ENCODE peak calls at places on chromosomes 6 and 20, in five cellular contexts. One of them, this sample, is unnamed. For H3K4me1, the result is how much of the 10 kb centered on the place peaks cover.

GRCh38 chr6:39276379-39276995 is 37.7 kb downstream of the KCNK17 start:
- DNase-seq in fibroblast of lung: no peak
- DNase-seq in PC-3: no peak
- DNase-seq in GM23338: no peak
- DNase-seq in mammary epithelial cell: no peak
- DNase-seq in this sample: no peak

GRCh38 chr6:41167173-41167963 is 4.5 kb upstream of the TREM2 start:
- DNase-seq in fibroblast of lung: peak
- DNase-seq in PC-3: peak
- DNase-seq in GM23338: peak
- DNase-seq in mammary epithelial cell: peak
- DNase-seq in this sample: no peak

GRCh38 chr6:160978141-160978926 is 13.2 kb upstream of the MAP3K4 start:
- DNase-seq in fibroblast of lung: peak
- DNase-seq in PC-3: no peak
- DNase-seq in GM23338: no peak
- DNase-seq in mammary epithelial cell: peak
- DNase-seq in this sample: no peak

GRCh38 chr6:130788954-130789353 is 38.3 kb upstream of the SMLR1 start:
- DNase-seq in fibroblast of lung: no peak
- DNase-seq in PC-3: no peak
- DNase-seq in GM23338: peak
- DNase-seq in mammary epithelial cell: no peak
- DNase-seq in this sample: no peak

GRCh38 chr6:98833101-98834059 is 994 bp upstream of the POU3F2 start:
- DNase-seq in fibroblast of lung: peak
- DNase-seq in PC-3: peak
- DNase-seq in GM23338: peak
- DNase-seq in mammary epithelial cell: no peak
- DNase-seq in this sample: peak

GRCh38 chr20:41747226-41747625 is 129.0 kb upstream of the CHD6 start:
- DNase-seq in fibroblast of lung: no peak
- DNase-seq in PC-3: no peak
- DNase-seq in GM23338: no peak
- DNase-seq in mammary epithelial cell: no peak
- DNase-seq in this sample: no peak

GRCh38 chr6:133699986-133700385 is 188.9 kb upstream of the TCF21 start:
- DNase-seq in fibroblast of lung: no peak
- DNase-seq in PC-3: no peak
- DNase-seq in GM23338: no peak
- DNase-seq in mammary epithelial cell: no peak
- DNase-seq in this sample: no peak

GRCh38 chr6:141258516-141258915 is 874.2 kb upstream of the GJE1 start:
- DNase-seq in fibroblast of lung: no peak
- DNase-seq in PC-3: no peak
- DNase-seq in GM23338: no peak
- DNase-seq in mammary epithelial cell: no peak
- DNase-seq in this sample: no peak

GRCh38 chr20:428658-429200 is 20.6 kb downstream of the RBCK1 start:
- DNase-seq in fibroblast of lung: no peak
- DNase-seq in PC-3: no peak
- DNase-seq in GM23338: peak
- DNase-seq in mammary epithelial cell: no peak
- DNase-seq in this sample: no peak

GRCh38 chr6:167300902-167301425 is 9.8 kb downstream of the UNC93A start:
- DNase-seq in fibroblast of lung: no peak
- DNase-seq in PC-3: no peak
- DNase-seq in GM23338: no peak
- DNase-seq in mammary epithelial cell: no peak
- DNase-seq in this sample: no peak

GRCh38 chr20:3901028-3901746 is 12.0 kb downstream of the PANK2 start:
- DNase-seq in fibroblast of lung: no peak
- DNase-seq in PC-3: no peak
- DNase-seq in GM23338: no peak
- DNase-seq in mammary epithelial cell: no peak
- DNase-seq in this sample: no peak

GRCh38 chr20:36712775-36713174 is 33.1 kb downstream of the NDRG3 start:
- DNase-seq in fibroblast of lung: no peak
- DNase-seq in PC-3: no peak
- DNase-seq in GM23338: no peak
- DNase-seq in mammary epithelial cell: no peak
- DNase-seq in this sample: no peak

GRCh38 chr6:80268865-80269264 is 162.4 kb downstream of the BCKDHB start:
- DNase-seq in fibroblast of lung: no peak
- DNase-seq in PC-3: no peak
- DNase-seq in GM23338: no peak
- DNase-seq in mammary epithelial cell: no peak
- DNase-seq in this sample: no peak

GRCh38 chr20:43906505-43907034 is 8.1 kb upstream of the TOX2 start:
- DNase-seq in fibroblast of lung: no peak
- DNase-seq in PC-3: no peak
- DNase-seq in GM23338: no peak
- DNase-seq in mammary epithelial cell: no peak
- DNase-seq in this sample: no peak

GRCh38 chr6:16742116-16742515 is 19.1 kb downstream of the ATXN1 start:
- DNase-seq in fibroblast of lung: peak
- DNase-seq in PC-3: no peak
- DNase-seq in GM23338: no peak
- DNase-seq in mammary epithelial cell: no peak
- DNase-seq in this sample: no peak

GRCh38 chr20:29742699-29743100 is 1514.8 kb upstream of the DEFB115 start:
- DNase-seq in fibroblast of lung: no peak
- DNase-seq in PC-3: no peak
- DNase-seq in GM23338: no peak
- DNase-seq in mammary epithelial cell: no peak
- DNase-seq in this sample: no peak

GRCh38 chr6:169701218-169701952 is 444 bp downstream of the WDR27 start:
- DNase-seq in fibroblast of lung: no peak
- DNase-seq in PC-3: peak
- DNase-seq in GM23338: peak
- DNase-seq in mammary epithelial cell: no peak
- DNase-seq in this sample: no peak

GRCh38 chr20:24795444-24795843 is 153.6 kb upstream of the CST7 start:
- DNase-seq in fibroblast of lung: peak
- DNase-seq in PC-3: no peak
- DNase-seq in GM23338: no peak
- DNase-seq in mammary epithelial cell: no peak
- DNase-seq in this sample: no peak

GRCh38 chr6:30769088-30769852 is 24.9 kb upstream of the IER3 start:
- DNase-seq in fibroblast of lung: peak
- DNase-seq in PC-3: peak
- DNase-seq in GM23338: peak
- DNase-seq in mammary epithelial cell: peak
- DNase-seq in this sample: no peak

GRCh38 chr6:4459032-4459431 is 317.2 kb upstream of the CDYL start:
- DNase-seq in fibroblast of lung: peak
- DNase-seq in PC-3: peak
- DNase-seq in GM23338: no peak
- DNase-seq in mammary epithelial cell: peak
- DNase-seq in this sample: no peak

GRCh38 chr6:90646936-90647335 is 60.1 kb upstream of the MAP3K7 start:
- DNase-seq in fibroblast of lung: no peak
- DNase-seq in PC-3: peak
- DNase-seq in GM23338: no peak
- DNase-seq in mammary epithelial cell: peak
- DNase-seq in this sample: no peak

GRCh38 chr6:10759884-10760329 is 12.3 kb downstream of the TMEM14B start:
- DNase-seq in fibroblast of lung: peak
- DNase-seq in PC-3: peak
- DNase-seq in GM23338: no peak
- DNase-seq in mammary epithelial cell: peak
- DNase-seq in this sample: no peak

GRCh38 chr20:32210206-32210605 is 2.5 kb downstream of the POFUT1 start:
- DNase-seq in fibroblast of lung: no peak
- DNase-seq in PC-3: no peak
- DNase-seq in GM23338: no peak
- DNase-seq in mammary epithelial cell: no peak
- DNase-seq in this sample: no peak

GRCh38 chr6:132259070-132259469 is 142.2 kb downstream of the MOXD1 start:
- DNase-seq in fibroblast of lung: peak
- DNase-seq in PC-3: peak
- DNase-seq in GM23338: peak
- DNase-seq in mammary epithelial cell: peak
- DNase-seq in this sample: peak

GRCh38 chr20:17995967-17996819 is 27.4 kb downstream of the MGME1 start:
- DNase-seq in fibroblast of lung: peak
- DNase-seq in PC-3: peak
- DNase-seq in GM23338: peak
- DNase-seq in mammary epithelial cell: peak
- DNase-seq in this sample: peak

GRCh38 chr6:78611886-78612480 is 255.4 kb upstream of the IRAK1BP1 start:
- DNase-seq in fibroblast of lung: no peak
- DNase-seq in PC-3: peak
- DNase-seq in GM23338: peak
- DNase-seq in mammary epithelial cell: no peak
- DNase-seq in this sample: peak

GRCh38 chr6:47180633-47181032 is 129.1 kb downstream of the TNFRSF21 start:
- DNase-seq in fibroblast of lung: peak
- DNase-seq in PC-3: peak
- DNase-seq in GM23338: no peak
- DNase-seq in mammary epithelial cell: peak
- DNase-seq in this sample: no peak

GRCh38 chr20:5531318-5532081 is 214.7 kb upstream of the PROKR2 start:
- DNase-seq in fibroblast of lung: peak
- DNase-seq in PC-3: peak
- DNase-seq in GM23338: no peak
- DNase-seq in mammary epithelial cell: peak
- DNase-seq in this sample: no peak

GRCh38 chr6:169396554-169397163 is 143.0 kb upstream of the THBS2 start:
- DNase-seq in fibroblast of lung: no peak
- DNase-seq in PC-3: no peak
- DNase-seq in GM23338: no peak
- DNase-seq in mammary epithelial cell: no peak
- DNase-seq in this sample: no peak

GRCh38 chr20:62692176-62692575 is 16.5 kb upstream of the NTSR1 start:
- DNase-seq in fibroblast of lung: no peak
- DNase-seq in PC-3: no peak
- DNase-seq in GM23338: no peak
- DNase-seq in mammary epithelial cell: no peak
- DNase-seq in this sample: no peak

GRCh38 chr6:28941681-28942448 is 18.1 kb upstream of the TRIM27 start:
- DNase-seq in fibroblast of lung: no peak
- DNase-seq in PC-3: peak
- DNase-seq in GM23338: peak
- DNase-seq in mammary epithelial cell: no peak
- DNase-seq in this sample: no peak

GRCh38 chr20:39259808-39260207 is 297.7 kb downstream of the DHX35 start:
- DNase-seq in fibroblast of lung: no peak
- DNase-seq in PC-3: no peak
- DNase-seq in GM23338: no peak
- DNase-seq in mammary epithelial cell: no peak
- DNase-seq in this sample: no peak

GRCh38 chr6:151070666-151071065 is 169.1 kb upstream of the AKAP12 start:
- DNase-seq in fibroblast of lung: peak
- DNase-seq in PC-3: no peak
- DNase-seq in GM23338: no peak
- DNase-seq in mammary epithelial cell: no peak
- DNase-seq in this sample: no peak

GRCh38 chr6:47724300-47724699 is 25.9 kb downstream of the ADGRF4 start:
- DNase-seq in fibroblast of lung: no peak
- DNase-seq in PC-3: peak
- DNase-seq in GM23338: no peak
- DNase-seq in mammary epithelial cell: peak
- DNase-seq in this sample: no peak

GRCh38 chr6:20801595-20801994 is 267.3 kb downstream of the CDKAL1 start:
- DNase-seq in fibroblast of lung: no peak
- DNase-seq in PC-3: no peak
- DNase-seq in GM23338: no peak
- DNase-seq in mammary epithelial cell: no peak
- DNase-seq in this sample: no peak
- TF ChIP-seq EZH2 in fibroblast of lung: no peak
- TF ChIP-seq EZH2 in PC-3: no peak
- TF ChIP-seq EZH2 in GM23338: no peak
- TF ChIP-seq EZH2 in mammary epithelial cell: no peak
- TF ChIP-seq EZH2 in this sample: no peak

DNA sequence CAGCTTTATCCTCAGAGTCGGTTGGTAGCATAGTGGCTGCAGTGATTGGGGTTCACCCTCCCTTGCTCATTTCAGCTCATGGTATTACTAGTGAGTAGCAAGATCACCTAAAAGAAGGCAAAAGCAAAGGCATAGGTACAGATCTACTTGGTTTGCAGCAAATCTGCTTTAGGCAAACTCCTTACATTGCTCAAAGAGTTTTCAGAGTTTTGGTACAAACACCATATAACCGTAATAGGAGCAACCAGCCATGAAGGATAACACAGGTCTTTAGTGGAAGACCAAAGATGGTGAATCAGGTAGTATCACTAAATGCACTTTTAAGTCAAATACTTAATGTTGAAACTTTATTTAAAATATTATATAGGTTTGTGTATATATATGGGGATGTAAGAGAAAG is 172.9 kb downstream of the ARID1B start:
- DNase-seq in fibroblast of lung: no peak
- DNase-seq in PC-3: no peak
- DNase-seq in GM23338: no peak
- DNase-seq in mammary epithelial cell: no peak
- DNase-seq in this sample: no peak
- H3K4me1 ChIP-seq in fibroblast of lung: under half
- H3K4me1 ChIP-seq in PC-3: half or more
- H3K4me1 ChIP-seq in GM23338: half or more
- H3K4me1 ChIP-seq in mammary epithelial cell: half or more
- H3K4me1 ChIP-seq in this sample: under half

GRCh38 chr20:46251211-46251673 is 57.1 kb downstream of the CDH22 start:
- DNase-seq in fibroblast of lung: no peak
- DNase-seq in PC-3: no peak
- DNase-seq in GM23338: peak
- DNase-seq in mammary epithelial cell: no peak
- DNase-seq in this sample: no peak
- TF ChIP-seq EZH2 in fibroblast of lung: no peak
- TF ChIP-seq EZH2 in PC-3: no peak
- TF ChIP-seq EZH2 in GM23338: no peak
- TF ChIP-seq EZH2 in mammary epithelial cell: no peak
- TF ChIP-seq EZH2 in this sample: no peak

GRCh38 chr20:45359406-45360148 is 3.4 kb upstream of the SYS1 start:
- DNase-seq in fibroblast of lung: peak
- DNase-seq in PC-3: no peak
- DNase-seq in GM23338: no peak
- DNase-seq in mammary epithelial cell: peak
- DNase-seq in this sample: no peak
- H3K4me1 ChIP-seq in fibroblast of lung: under half
- H3K4me1 ChIP-seq in PC-3: under half
- H3K4me1 ChIP-seq in GM23338: under half
- H3K4me1 ChIP-seq in mammary epithelial cell: half or more
- H3K4me1 ChIP-seq in this sample: under half

DNA sequence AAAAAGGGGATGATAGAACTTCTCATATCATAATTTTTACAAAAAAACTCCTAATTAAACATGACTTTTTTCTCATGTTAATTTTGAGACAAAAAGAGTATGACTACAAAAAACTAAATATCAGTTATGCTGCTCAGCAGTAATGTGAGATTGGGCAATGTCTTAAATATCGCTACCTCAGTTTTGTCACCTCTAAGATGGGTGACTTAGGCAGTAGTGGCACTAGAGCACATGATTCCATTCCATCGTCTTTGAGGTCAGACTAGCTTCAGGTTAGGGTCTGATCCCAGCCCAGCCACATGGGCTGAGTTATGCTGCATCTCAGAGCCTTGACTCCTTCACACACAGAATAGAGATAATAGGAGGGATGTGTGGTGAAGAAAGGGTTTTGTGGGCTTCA is 11.0 kb downstream of the DCBLD1 start:
- DNase-seq in fibroblast of lung: no peak
- DNase-seq in PC-3: no peak
- DNase-seq in GM23338: no peak
- DNase-seq in mammary epithelial cell: no peak
- DNase-seq in this sample: no peak
- TF ChIP-seq EZH2 in fibroblast of lung: no peak
- TF ChIP-seq EZH2 in PC-3: no peak
- TF ChIP-seq EZH2 in GM23338: no peak
- TF ChIP-seq EZH2 in mammary epithelial cell: no peak
- TF ChIP-seq EZH2 in this sample: no peak